ENCODE peak calls at places on chromosomes 5 and 9, in seven cellular contexts. One of them, this sample, is unnamed.

GRCh38 chr5:102090770-102091169 is 205.3 kb downstream of the SLCO4C1 start:
- DNase-seq in lower lobe of right lung: no peak
- DNase-seq in GM12865: peak
- DNase-seq in epithelial cell of esophagus: peak
- DNase-seq in Karpas-422: peak
- DNase-seq in fibroblast of lung: no peak
- DNase-seq in sigmoid colon: no peak
- DNase-seq in this sample: no peak

GRCh38 chr9:126665696-126666035 is 51.9 kb downstream of the LMX1B start:
- DNase-seq in lower lobe of right lung: no peak
- DNase-seq in GM12865: no peak
- DNase-seq in epithelial cell of esophagus: no peak
- DNase-seq in Karpas-422: no peak
- DNase-seq in fibroblast of lung: no peak
- DNase-seq in sigmoid colon: no peak
- DNase-seq in this sample: no peak

GRCh38 chr9:95018099-95018927 is 291.8 kb downstream of the AOPEP start:
- DNase-seq in lower lobe of right lung: peak
- DNase-seq in GM12865: no peak
- DNase-seq in epithelial cell of esophagus: peak
- DNase-seq in Karpas-422: no peak
- DNase-seq in fibroblast of lung: peak
- DNase-seq in sigmoid colon: peak
- DNase-seq in this sample: peak

GRCh38 chr9:107153336-107153735 is 129.7 kb upstream of the RAD23B start:
- DNase-seq in lower lobe of right lung: no peak
- DNase-seq in GM12865: no peak
- DNase-seq in epithelial cell of esophagus: no peak
- DNase-seq in Karpas-422: no peak
- DNase-seq in fibroblast of lung: peak
- DNase-seq in sigmoid colon: no peak
- DNase-seq in this sample: peak

GRCh38 chr9:110995511-110996340 is 42.5 kb downstream of the LPAR1 start:
- DNase-seq in lower lobe of right lung: no peak
- DNase-seq in GM12865: peak
- DNase-seq in epithelial cell of esophagus: no peak
- DNase-seq in Karpas-422: no peak
- DNase-seq in fibroblast of lung: peak
- DNase-seq in sigmoid colon: no peak
- DNase-seq in this sample: peak

GRCh38 chr5:148011407-148012124 is 52.2 kb upstream of the SPINK5 start:
- DNase-seq in lower lobe of right lung: no peak
- DNase-seq in GM12865: no peak
- DNase-seq in epithelial cell of esophagus: peak
- DNase-seq in Karpas-422: no peak
- DNase-seq in fibroblast of lung: peak
- DNase-seq in sigmoid colon: no peak
- DNase-seq in this sample: peak

GRCh38 chr5:156913719-156914370 is 49.2 kb downstream of the TIMD4 start:
- DNase-seq in lower lobe of right lung: no peak
- DNase-seq in GM12865: peak
- DNase-seq in epithelial cell of esophagus: no peak
- DNase-seq in Karpas-422: peak
- DNase-seq in fibroblast of lung: no peak
- DNase-seq in sigmoid colon: no peak
- DNase-seq in this sample: no peak

GRCh38 chr9:24502548-24502947 is 43.1 kb downstream of the IZUMO3 start:
- DNase-seq in lower lobe of right lung: no peak
- DNase-seq in GM12865: no peak
- DNase-seq in epithelial cell of esophagus: no peak
- DNase-seq in Karpas-422: no peak
- DNase-seq in fibroblast of lung: no peak
- DNase-seq in sigmoid colon: no peak
- DNase-seq in this sample: no peak

GRCh38 chr5:129413570-129413969 is 46.5 kb upstream of the ADAMTS19 start:
- DNase-seq in lower lobe of right lung: no peak
- DNase-seq in GM12865: no peak
- DNase-seq in epithelial cell of esophagus: no peak
- DNase-seq in Karpas-422: no peak
- DNase-seq in fibroblast of lung: no peak
- DNase-seq in sigmoid colon: no peak
- DNase-seq in this sample: no peak

GRCh38 chr5:146872191-146872590 is 6.4 kb downstream of the PPP2R2B start:
- DNase-seq in lower lobe of right lung: no peak
- DNase-seq in GM12865: no peak
- DNase-seq in epithelial cell of esophagus: no peak
- DNase-seq in Karpas-422: no peak
- DNase-seq in fibroblast of lung: no peak
- DNase-seq in sigmoid colon: no peak
- DNase-seq in this sample: no peak

GRCh38 chr9:134869554-134870310 is 10.9 kb upstream of the FCN2 start:
- DNase-seq in lower lobe of right lung: no peak
- DNase-seq in GM12865: no peak
- DNase-seq in epithelial cell of esophagus: no peak
- DNase-seq in Karpas-422: no peak
- DNase-seq in fibroblast of lung: no peak
- DNase-seq in sigmoid colon: no peak
- DNase-seq in this sample: no peak

GRCh38 chr9:106019702-106020101 is 325.4 kb downstream of the TMEM38B start:
- DNase-seq in lower lobe of right lung: no peak
- DNase-seq in GM12865: no peak
- DNase-seq in epithelial cell of esophagus: no peak
- DNase-seq in Karpas-422: no peak
- DNase-seq in fibroblast of lung: no peak
- DNase-seq in sigmoid colon: no peak
- DNase-seq in this sample: no peak

GRCh38 chr9:137275203-137275936 is 2.2 kb upstream of the TOR4A start:
- DNase-seq in lower lobe of right lung: peak
- DNase-seq in GM12865: no peak
- DNase-seq in epithelial cell of esophagus: no peak
- DNase-seq in Karpas-422: no peak
- DNase-seq in fibroblast of lung: no peak
- DNase-seq in sigmoid colon: peak
- DNase-seq in this sample: no peak

GRCh38 chr9:137277329-137278041 is at the start of gene TOR4A:
- DNase-seq in lower lobe of right lung: peak
- DNase-seq in GM12865: peak
- DNase-seq in epithelial cell of esophagus: peak
- DNase-seq in Karpas-422: peak
- DNase-seq in fibroblast of lung: peak
- DNase-seq in sigmoid colon: peak
- DNase-seq in this sample: no peak

GRCh38 chr9:137275937-137276756 is 1.4 kb upstream of the TOR4A start:
- DNase-seq in lower lobe of right lung: peak
- DNase-seq in GM12865: no peak
- DNase-seq in epithelial cell of esophagus: no peak
- DNase-seq in Karpas-422: peak
- DNase-seq in fibroblast of lung: no peak
- DNase-seq in sigmoid colon: peak
- DNase-seq in this sample: no peak

GRCh38 chr9:137278061-137278912 is 761 bp downstream of the TOR4A start:
- DNase-seq in lower lobe of right lung: peak
- DNase-seq in GM12865: peak
- DNase-seq in epithelial cell of esophagus: peak
- DNase-seq in Karpas-422: peak
- DNase-seq in fibroblast of lung: no peak
- DNase-seq in sigmoid colon: no peak
- DNase-seq in this sample: no peak

GRCh38 chr9:137276757-137277328 is 683 bp upstream of the TOR4A start:
- DNase-seq in lower lobe of right lung: peak
- DNase-seq in GM12865: peak
- DNase-seq in epithelial cell of esophagus: no peak
- DNase-seq in Karpas-422: peak
- DNase-seq in fibroblast of lung: peak
- DNase-seq in sigmoid colon: peak
- DNase-seq in this sample: no peak
- H3K4me3 ChIP-seq in lower lobe of right lung: peak
- H3K4me3 ChIP-seq in GM12865: peak
- H3K4me3 ChIP-seq in epithelial cell of esophagus: peak
- H3K4me3 ChIP-seq in Karpas-422: peak
- H3K4me3 ChIP-seq in fibroblast of lung: peak
- H3K4me3 ChIP-seq in sigmoid colon: peak
- H3K4me3 ChIP-seq in this sample: peak

GRCh38 chr5:137735531-137736284 is at the start of gene KLHL3:
- DNase-seq in lower lobe of right lung: peak
- DNase-seq in GM12865: peak
- DNase-seq in epithelial cell of esophagus: peak
- DNase-seq in Karpas-422: no peak
- DNase-seq in fibroblast of lung: peak
- DNase-seq in sigmoid colon: no peak
- DNase-seq in this sample: no peak
- H3K4me3 ChIP-seq in lower lobe of right lung: peak
- H3K4me3 ChIP-seq in GM12865: peak
- H3K4me3 ChIP-seq in epithelial cell of esophagus: peak
- H3K4me3 ChIP-seq in Karpas-422: no peak
- H3K4me3 ChIP-seq in fibroblast of lung: peak
- H3K4me3 ChIP-seq in sigmoid colon: peak
- H3K4me3 ChIP-seq in this sample: peak

GRCh38 chr5:75571547-75571946 is 39.7 kb upstream of the ANKDD1B start:
- DNase-seq in lower lobe of right lung: no peak
- DNase-seq in GM12865: peak
- DNase-seq in epithelial cell of esophagus: no peak
- DNase-seq in Karpas-422: no peak
- DNase-seq in fibroblast of lung: no peak
- DNase-seq in sigmoid colon: no peak
- DNase-seq in this sample: no peak
- H3K4me3 ChIP-seq in lower lobe of right lung: no peak
- H3K4me3 ChIP-seq in GM12865: no peak
- H3K4me3 ChIP-seq in epithelial cell of esophagus: no peak
- H3K4me3 ChIP-seq in Karpas-422: no peak
- H3K4me3 ChIP-seq in fibroblast of lung: no peak
- H3K4me3 ChIP-seq in sigmoid colon: no peak
- H3K4me3 ChIP-seq in this sample: no peak

GRCh38 chr5:69491027-69491426 is 1.6 kb upstream of the OCLN start:
- DNase-seq in lower lobe of right lung: no peak
- DNase-seq in GM12865: no peak
- DNase-seq in epithelial cell of esophagus: no peak
- DNase-seq in Karpas-422: no peak
- DNase-seq in fibroblast of lung: no peak
- DNase-seq in sigmoid colon: no peak
- DNase-seq in this sample: no peak

GRCh38 chr5:69492391-69493234 is at the start of gene OCLN:
- DNase-seq in lower lobe of right lung: peak
- DNase-seq in GM12865: peak
- DNase-seq in epithelial cell of esophagus: peak
- DNase-seq in Karpas-422: no peak
- DNase-seq in fibroblast of lung: no peak
- DNase-seq in sigmoid colon: no peak
- DNase-seq in this sample: no peak

GRCh38 chr5:69494481-69494880 is 1.9 kb downstream of the OCLN start:
- DNase-seq in lower lobe of right lung: no peak
- DNase-seq in GM12865: no peak
- DNase-seq in epithelial cell of esophagus: no peak
- DNase-seq in Karpas-422: no peak
- DNase-seq in fibroblast of lung: no peak
- DNase-seq in sigmoid colon: no peak
- DNase-seq in this sample: no peak

GRCh38 chr5:69491838-69492390 is 676 bp upstream of the OCLN start:
- DNase-seq in lower lobe of right lung: no peak
- DNase-seq in GM12865: no peak
- DNase-seq in epithelial cell of esophagus: no peak
- DNase-seq in Karpas-422: no peak
- DNase-seq in fibroblast of lung: no peak
- DNase-seq in sigmoid colon: no peak
- DNase-seq in this sample: no peak

GRCh38 chr5:69493235-69493925 is 790 bp downstream of the OCLN start:
- DNase-seq in lower lobe of right lung: peak
- DNase-seq in GM12865: peak
- DNase-seq in epithelial cell of esophagus: peak
- DNase-seq in Karpas-422: no peak
- DNase-seq in fibroblast of lung: peak
- DNase-seq in sigmoid colon: no peak
- DNase-seq in this sample: no peak
- H3K4me3 ChIP-seq in lower lobe of right lung: peak
- H3K4me3 ChIP-seq in GM12865: peak
- H3K4me3 ChIP-seq in epithelial cell of esophagus: peak
- H3K4me3 ChIP-seq in Karpas-422: peak
- H3K4me3 ChIP-seq in fibroblast of lung: peak
- H3K4me3 ChIP-seq in sigmoid colon: peak
- H3K4me3 ChIP-seq in this sample: peak

DNA sequence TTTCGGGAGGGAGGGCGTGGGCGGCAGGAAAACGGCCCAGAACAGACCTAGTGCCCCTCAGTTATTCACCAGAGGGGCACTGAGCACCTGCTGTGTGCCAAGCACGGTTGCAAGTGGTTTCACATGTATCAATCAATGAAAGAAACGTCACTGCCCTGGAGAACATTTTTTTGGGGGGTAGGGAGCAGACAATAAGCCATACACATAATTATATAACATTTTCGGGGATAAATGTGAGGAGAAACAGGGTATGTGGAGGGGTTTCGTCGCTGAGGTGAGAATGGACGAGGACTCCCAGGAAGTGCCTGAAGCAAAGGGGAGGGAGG is 444 bp upstream of the ZNF354A start:
- DNase-seq in lower lobe of right lung: no peak
- DNase-seq in GM12865: peak
- DNase-seq in epithelial cell of esophagus: peak
- DNase-seq in Karpas-422: no peak
- DNase-seq in fibroblast of lung: no peak
- DNase-seq in sigmoid colon: no peak
- DNase-seq in this sample: no peak
- H3K4me3 ChIP-seq in lower lobe of right lung: peak
- H3K4me3 ChIP-seq in GM12865: no peak
- H3K4me3 ChIP-seq in epithelial cell of esophagus: peak
- H3K4me3 ChIP-seq in Karpas-422: peak
- H3K4me3 ChIP-seq in fibroblast of lung: peak
- H3K4me3 ChIP-seq in sigmoid colon: no peak
- H3K4me3 ChIP-seq in this sample: peak

DNA sequence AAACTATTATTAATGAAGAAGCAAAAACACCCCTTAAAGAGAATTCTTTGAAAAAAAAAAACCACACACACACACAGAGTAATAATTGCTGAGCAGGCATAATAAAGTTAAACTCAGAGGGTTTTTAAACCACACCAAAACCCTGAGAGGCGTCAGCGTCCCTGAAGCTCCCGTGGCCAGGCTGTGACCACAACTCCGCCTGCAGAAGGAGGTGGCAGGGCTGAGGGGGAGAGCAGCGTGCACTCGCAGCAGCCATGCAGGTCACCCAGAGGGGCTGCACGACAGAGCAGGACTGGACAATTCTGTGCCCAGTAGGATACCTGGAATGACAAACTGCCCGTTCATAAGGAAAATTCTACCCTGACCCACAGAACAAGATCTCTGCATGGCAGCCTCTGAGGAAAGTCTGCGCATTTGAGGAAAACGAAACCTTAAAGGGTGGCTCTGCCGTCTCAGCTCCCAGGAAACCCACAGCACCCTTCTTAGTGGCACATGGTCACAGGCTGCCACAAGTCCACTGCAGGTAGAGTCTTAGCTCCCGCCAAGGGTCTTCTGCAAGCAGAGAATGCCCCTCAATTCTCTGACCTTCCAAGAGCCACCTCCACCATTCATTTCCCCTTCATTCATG is 44.0 kb downstream of the ROR2 start:
- DNase-seq in lower lobe of right lung: peak
- DNase-seq in GM12865: no peak
- DNase-seq in epithelial cell of esophagus: no peak
- DNase-seq in Karpas-422: no peak
- DNase-seq in fibroblast of lung: no peak
- DNase-seq in sigmoid colon: no peak
- DNase-seq in this sample: no peak
- H3K4me3 ChIP-seq in lower lobe of right lung: peak
- H3K4me3 ChIP-seq in GM12865: peak
- H3K4me3 ChIP-seq in epithelial cell of esophagus: peak
- H3K4me3 ChIP-seq in Karpas-422: no peak
- H3K4me3 ChIP-seq in fibroblast of lung: no peak
- H3K4me3 ChIP-seq in sigmoid colon: peak
- H3K4me3 ChIP-seq in this sample: no peak

GRCh38 chr5:92801921-92802320 is 779.1 kb downstream of the NR2F1-AS1 start:
- DNase-seq in lower lobe of right lung: no peak
- DNase-seq in GM12865: no peak
- DNase-seq in epithelial cell of esophagus: no peak
- DNase-seq in Karpas-422: no peak
- DNase-seq in fibroblast of lung: peak
- DNase-seq in sigmoid colon: no peak
- DNase-seq in this sample: no peak
- H3K4me3 ChIP-seq in lower lobe of right lung: no peak
- H3K4me3 ChIP-seq in GM12865: no peak
- H3K4me3 ChIP-seq in epithelial cell of esophagus: no peak
- H3K4me3 ChIP-seq in Karpas-422: no peak
- H3K4me3 ChIP-seq in fibroblast of lung: no peak
- H3K4me3 ChIP-seq in sigmoid colon: no peak
- H3K4me3 ChIP-seq in this sample: no peak